ENCODE peak calls at places on chromosomes 5 and 9, in seven cellular contexts. One of them, this sample, is unnamed.

GRCh38 chr9:91884746-91885687 is 65.0 kb downstream of the ROR2 start:
- DNase-seq in GM23338: peak; percentile 78
- DNase-seq in CD4-positive, alpha-beta T cell: no peak
- DNase-seq in psoas muscle: no peak
- DNase-seq in suprapubic skin: no peak
- DNase-seq in stomach: no peak
- DNase-seq in mammary epithelial cell: no peak
- DNase-seq in this sample: no peak

GRCh38 chr9:13750061-13750460 is 470.6 kb upstream of the MPDZ start:
- DNase-seq in mammary epithelial cell: peak; percentile 94
- DNase-seq in psoas muscle: no peak
- DNase-seq in GM23338: no peak
- DNase-seq in CD4-positive, alpha-beta T cell: no peak
- DNase-seq in suprapubic skin: no peak
- DNase-seq in stomach: no peak
- DNase-seq in this sample: peak; percentile 22

GRCh38 chr5:151612689-151613427 is 21.7 kb upstream of the FAT2 start:
- DNase-seq in mammary epithelial cell: peak; percentile 100
- DNase-seq in suprapubic skin: no peak
- DNase-seq in stomach: no peak
- DNase-seq in GM23338: no peak
- DNase-seq in psoas muscle: peak; percentile 30
- DNase-seq in CD4-positive, alpha-beta T cell: no peak
- DNase-seq in this sample: peak; percentile 97

GRCh38 chr5:73280821-73281746 is 108.1 kb downstream of the TMEM174 start:
- DNase-seq in stomach: peak; percentile 70
- DNase-seq in suprapubic skin: no peak
- DNase-seq in GM23338: no peak
- DNase-seq in mammary epithelial cell: peak; percentile 85
- DNase-seq in CD4-positive, alpha-beta T cell: no peak
- DNase-seq in psoas muscle: no peak
- DNase-seq in this sample: peak; percentile 90

GRCh38 chr5:71988808-71989207 is 118.5 kb upstream of the MAP1B start:
- DNase-seq in CD4-positive, alpha-beta T cell: no peak
- DNase-seq in suprapubic skin: no peak
- DNase-seq in mammary epithelial cell: no peak
- DNase-seq in stomach: no peak
- DNase-seq in psoas muscle: no peak
- DNase-seq in GM23338: no peak
- DNase-seq in this sample: no peak

GRCh38 chr9:99433095-99433494 is 211.0 kb downstream of the SEC61B start:
- DNase-seq in suprapubic skin: no peak
- DNase-seq in stomach: no peak
- DNase-seq in psoas muscle: no peak
- DNase-seq in CD4-positive, alpha-beta T cell: no peak
- DNase-seq in GM23338: no peak
- DNase-seq in mammary epithelial cell: no peak
- DNase-seq in this sample: no peak

GRCh38 chr9:17706347-17706746 is 127.5 kb downstream of the SH3GL2 start:
- DNase-seq in suprapubic skin: no peak
- DNase-seq in psoas muscle: no peak
- DNase-seq in GM23338: no peak
- DNase-seq in mammary epithelial cell: no peak
- DNase-seq in CD4-positive, alpha-beta T cell: no peak
- DNase-seq in stomach: no peak
- DNase-seq in this sample: no peak

GRCh38 chr5:177131019-177131320 is 2.6 kb upstream of the NSD1 start:
- DNase-seq in CD4-positive, alpha-beta T cell: no peak
- DNase-seq in stomach: no peak
- DNase-seq in GM23338: no peak
- DNase-seq in suprapubic skin: no peak
- DNase-seq in mammary epithelial cell: no peak
- DNase-seq in psoas muscle: no peak
- DNase-seq in this sample: no peak

GRCh38 chr9:14170973-14171596 is 142.9 kb downstream of the NFIB start:
- DNase-seq in suprapubic skin: no peak
- DNase-seq in GM23338: no peak
- DNase-seq in CD4-positive, alpha-beta T cell: no peak
- DNase-seq in stomach: no peak
- DNase-seq in psoas muscle: no peak
- DNase-seq in mammary epithelial cell: peak; percentile 88
- DNase-seq in this sample: peak; percentile 64

GRCh38 chr5:157303023-157303422 is 37.1 kb downstream of the CYFIP2 start:
- DNase-seq in GM23338: no peak
- DNase-seq in stomach: no peak
- DNase-seq in CD4-positive, alpha-beta T cell: no peak
- DNase-seq in psoas muscle: no peak
- DNase-seq in mammary epithelial cell: no peak
- DNase-seq in suprapubic skin: no peak
- DNase-seq in this sample: no peak

GRCh38 chr9:131776473-131776872 is 36.6 kb upstream of the RAPGEF1 start:
- DNase-seq in psoas muscle: no peak
- DNase-seq in mammary epithelial cell: no peak
- DNase-seq in GM23338: peak; percentile 91
- DNase-seq in suprapubic skin: no peak
- DNase-seq in stomach: no peak
- DNase-seq in CD4-positive, alpha-beta T cell: no peak
- DNase-seq in this sample: peak; percentile 69

GRCh38 chr5:68319316-68320093 is 103.9 kb downstream of the PIK3R1 start:
- DNase-seq in GM23338: no peak
- DNase-seq in suprapubic skin: no peak
- DNase-seq in mammary epithelial cell: peak; percentile 86
- DNase-seq in CD4-positive, alpha-beta T cell: no peak
- DNase-seq in psoas muscle: no peak
- DNase-seq in stomach: no peak
- DNase-seq in this sample: no peak

GRCh38 chr5:78537406-78537805 is 111.2 kb downstream of the LHFPL2 start:
- DNase-seq in stomach: no peak
- DNase-seq in CD4-positive, alpha-beta T cell: no peak
- DNase-seq in psoas muscle: no peak
- DNase-seq in suprapubic skin: no peak
- DNase-seq in GM23338: no peak
- DNase-seq in mammary epithelial cell: no peak
- DNase-seq in this sample: no peak
- H3K27ac ChIP-seq in stomach: no peak overlapping the region
- H3K27ac ChIP-seq in CD4-positive, alpha-beta T cell: no peak overlapping the region
- H3K27ac ChIP-seq in psoas muscle: no peak overlapping the region
- H3K27ac ChIP-seq in suprapubic skin: no peak overlapping the region
- H3K27ac ChIP-seq in GM23338: no peak overlapping the region
- H3K27ac ChIP-seq in mammary epithelial cell: peak overlapping the region; percentile 5
- H3K27ac ChIP-seq in this sample: no peak overlapping the region

GRCh38 chr5:4561403-4561802 is 578.7 kb upstream of the ADAMTS16 start:
- DNase-seq in GM23338: no peak
- DNase-seq in suprapubic skin: no peak
- DNase-seq in CD4-positive, alpha-beta T cell: no peak
- DNase-seq in mammary epithelial cell: no peak
- DNase-seq in stomach: no peak
- DNase-seq in psoas muscle: no peak
- DNase-seq in this sample: no peak

GRCh38 chr5:4563400-4563799 is 576.7 kb upstream of the ADAMTS16 start:
- DNase-seq in stomach: no peak
- DNase-seq in CD4-positive, alpha-beta T cell: no peak
- DNase-seq in mammary epithelial cell: peak; percentile 50
- DNase-seq in suprapubic skin: no peak
- DNase-seq in psoas muscle: no peak
- DNase-seq in GM23338: peak; percentile 89
- DNase-seq in this sample: no peak
- TF ChIP-seq CTCF in stomach: no peak
- TF ChIP-seq CTCF in CD4-positive, alpha-beta T cell: no peak
- TF ChIP-seq CTCF in mammary epithelial cell: peak; percentile 88
- TF ChIP-seq CTCF in suprapubic skin: no peak
- TF ChIP-seq CTCF in psoas muscle: no peak
- TF ChIP-seq CTCF in GM23338: peak; percentile 93
- TF ChIP-seq CTCF in this sample: peak; percentile 20

DNA sequence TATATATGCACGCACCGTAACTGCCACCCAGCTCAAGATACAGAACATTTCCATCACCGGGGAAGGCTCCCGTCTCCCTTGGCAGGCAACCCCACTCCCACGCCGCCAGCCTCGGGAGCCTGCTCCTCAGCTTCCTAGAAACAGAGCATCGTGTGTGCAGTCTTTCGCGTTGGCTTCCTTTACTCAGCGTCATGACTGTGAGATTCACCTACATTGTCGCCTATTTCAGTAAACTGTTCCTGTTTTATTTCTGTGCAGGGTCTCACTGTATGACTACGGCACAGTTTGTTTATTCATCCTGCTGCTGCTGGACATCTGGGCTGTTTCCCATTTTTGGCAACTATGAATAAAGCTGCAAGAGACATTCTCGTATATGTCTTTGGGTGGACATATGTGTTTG is 90.7 kb downstream of the STK10 start:
- DNase-seq in mammary epithelial cell: no peak
- DNase-seq in stomach: no peak
- DNase-seq in GM23338: no peak
- DNase-seq in psoas muscle: no peak
- DNase-seq in CD4-positive, alpha-beta T cell: no peak
- DNase-seq in suprapubic skin: no peak
- DNase-seq in this sample: no peak
- H3K27ac ChIP-seq in mammary epithelial cell: no peak overlapping the region
- H3K27ac ChIP-seq in stomach: peak overlapping the region; percentile 41
- H3K27ac ChIP-seq in GM23338: no peak overlapping the region
- H3K27ac ChIP-seq in psoas muscle: no peak overlapping the region
- H3K27ac ChIP-seq in CD4-positive, alpha-beta T cell: no peak overlapping the region
- H3K27ac ChIP-seq in suprapubic skin: no peak overlapping the region
- H3K27ac ChIP-seq in this sample: no peak overlapping the region

DNA sequence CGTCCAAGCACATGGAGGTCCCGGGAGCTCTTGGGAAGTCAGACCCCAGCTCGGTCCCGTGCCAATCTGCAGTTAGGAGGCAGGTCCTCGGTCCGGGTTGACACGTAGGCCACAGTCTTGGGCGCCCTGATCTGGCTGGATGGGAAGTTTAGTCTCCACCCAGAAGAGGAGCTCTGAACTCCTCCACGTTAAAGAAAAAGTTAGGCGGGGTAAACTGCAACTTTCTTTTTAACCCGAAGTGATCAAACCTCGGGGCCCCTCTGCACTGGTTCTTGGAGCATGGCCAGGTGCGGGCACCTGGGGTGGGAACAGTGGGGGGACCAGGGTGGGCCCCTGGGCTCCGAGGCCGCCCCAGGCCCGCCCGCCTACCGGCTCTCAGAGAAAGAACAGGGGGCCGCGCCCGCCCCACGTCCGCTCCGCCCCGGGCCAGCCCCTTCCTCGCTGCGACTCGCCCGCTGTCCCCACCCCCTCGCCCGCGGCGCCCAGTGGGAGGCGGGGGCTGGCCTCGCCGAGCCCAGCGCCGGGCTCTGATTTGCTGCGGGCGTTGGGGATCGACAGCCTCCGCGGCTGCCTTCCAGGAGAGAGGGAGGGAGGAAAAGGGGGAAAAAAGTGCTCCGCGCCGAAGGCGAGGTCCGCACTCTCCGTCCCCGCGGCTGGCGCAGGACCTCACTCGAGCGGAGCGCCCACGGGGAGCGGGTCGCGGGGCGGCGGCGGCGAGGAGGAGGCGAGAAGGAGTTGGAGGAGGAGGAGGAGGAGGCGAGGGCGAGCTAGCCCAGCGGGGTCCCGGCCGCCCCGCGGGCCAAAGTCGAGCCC is at the start of gene COL5A1:
- DNase-seq in mammary epithelial cell: peak; percentile 86
- DNase-seq in GM23338: peak; percentile 93
- DNase-seq in CD4-positive, alpha-beta T cell: peak; percentile 54
- DNase-seq in psoas muscle: peak; percentile 91
- DNase-seq in suprapubic skin: peak; percentile 92
- DNase-seq in stomach: peak; percentile 83
- DNase-seq in this sample: peak; percentile 96
- TF ChIP-seq CTCF in mammary epithelial cell: no peak
- TF ChIP-seq CTCF in GM23338: no peak
- TF ChIP-seq CTCF in CD4-positive, alpha-beta T cell: no peak
- TF ChIP-seq CTCF in psoas muscle: peak; percentile 15
- TF ChIP-seq CTCF in suprapubic skin: peak; percentile 21
- TF ChIP-seq CTCF in stomach: peak; percentile 17
- TF ChIP-seq CTCF in this sample: no peak

GRCh38 chr5:39951070-39951469 is 526.3 kb upstream of the DAB2 start:
- DNase-seq in CD4-positive, alpha-beta T cell: no peak
- DNase-seq in suprapubic skin: no peak
- DNase-seq in psoas muscle: no peak
- DNase-seq in stomach: no peak
- DNase-seq in mammary epithelial cell: no peak
- DNase-seq in GM23338: no peak
- DNase-seq in this sample: no peak
- H3K27ac ChIP-seq in CD4-positive, alpha-beta T cell: no peak overlapping the region
- H3K27ac ChIP-seq in suprapubic skin: no peak overlapping the region
- H3K27ac ChIP-seq in psoas muscle: no peak overlapping the region
- H3K27ac ChIP-seq in stomach: no peak overlapping the region
- H3K27ac ChIP-seq in mammary epithelial cell: no peak overlapping the region
- H3K27ac ChIP-seq in GM23338: no peak overlapping the region
- H3K27ac ChIP-seq in this sample: no peak overlapping the region

DNA sequence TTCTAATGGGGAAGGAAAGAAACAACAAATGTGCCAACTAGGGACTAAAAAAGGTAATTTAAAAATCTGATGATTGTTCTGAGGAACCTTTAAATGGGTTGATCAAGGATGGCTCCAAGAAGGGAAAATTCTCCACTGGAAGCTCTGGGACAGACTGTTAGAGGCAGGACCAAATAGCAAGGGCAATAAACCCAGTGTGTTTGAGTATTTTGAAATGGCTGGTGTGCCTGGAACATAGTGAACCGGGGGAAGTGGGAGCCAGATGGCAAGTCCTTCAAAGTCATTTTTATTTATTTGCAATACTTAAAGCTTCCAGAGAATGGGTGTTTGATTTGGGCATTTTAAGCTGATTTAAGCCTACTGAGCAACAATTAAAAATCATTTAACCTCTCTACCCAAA is 587.7 kb upstream of the MEF2C start:
- DNase-seq in suprapubic skin: no peak
- DNase-seq in CD4-positive, alpha-beta T cell: no peak
- DNase-seq in mammary epithelial cell: no peak
- DNase-seq in GM23338: no peak
- DNase-seq in psoas muscle: no peak
- DNase-seq in stomach: no peak
- DNase-seq in this sample: no peak
- TF ChIP-seq CTCF in suprapubic skin: no peak
- TF ChIP-seq CTCF in CD4-positive, alpha-beta T cell: no peak
- TF ChIP-seq CTCF in mammary epithelial cell: no peak
- TF ChIP-seq CTCF in GM23338: no peak
- TF ChIP-seq CTCF in psoas muscle: no peak
- TF ChIP-seq CTCF in stomach: no peak
- TF ChIP-seq CTCF in this sample: no peak

DNA sequence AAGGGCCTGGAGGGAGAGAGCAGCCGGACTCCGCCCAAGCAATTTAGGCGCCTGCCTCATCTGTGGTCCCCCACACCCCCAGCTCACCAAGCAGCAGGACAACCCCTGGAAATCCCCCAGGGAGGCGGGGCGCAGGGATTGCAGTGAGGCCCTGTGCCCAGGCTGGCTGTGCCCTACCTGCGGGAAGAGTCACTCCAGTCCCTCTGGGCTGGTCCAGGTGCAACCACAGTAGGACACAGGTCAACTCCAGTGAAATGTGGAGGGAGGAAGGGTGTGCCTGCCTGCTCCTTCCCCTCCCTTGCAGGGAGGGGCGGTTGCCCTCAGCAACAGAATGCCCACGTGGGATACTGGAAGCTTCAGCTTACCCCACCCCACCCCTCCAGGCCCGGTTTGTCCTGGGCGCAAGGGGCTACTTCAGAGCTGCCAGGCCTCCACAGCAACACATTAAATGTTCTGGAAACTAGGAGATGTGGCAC is 22.7 kb downstream of the ABO start:
- DNase-seq in GM23338: no peak
- DNase-seq in psoas muscle: no peak
- DNase-seq in stomach: peak; percentile 73
- DNase-seq in suprapubic skin: no peak
- DNase-seq in CD4-positive, alpha-beta T cell: no peak
- DNase-seq in mammary epithelial cell: peak; percentile 19
- DNase-seq in this sample: peak; percentile 34
- H3K27ac ChIP-seq in GM23338: no peak overlapping the region
- H3K27ac ChIP-seq in psoas muscle: no peak overlapping the region
- H3K27ac ChIP-seq in stomach: peak overlapping the region; percentile 70
- H3K27ac ChIP-seq in suprapubic skin: peak overlapping the region; percentile 66
- H3K27ac ChIP-seq in CD4-positive, alpha-beta T cell: no peak overlapping the region
- H3K27ac ChIP-seq in mammary epithelial cell: no peak overlapping the region
- H3K27ac ChIP-seq in this sample: peak overlapping the region; percentile 72

GRCh38 chr9:137190315-137190853 is 1.9 kb downstream of the SSNA1 start:
- DNase-seq in suprapubic skin: no peak
- DNase-seq in mammary epithelial cell: no peak
- DNase-seq in psoas muscle: no peak
- DNase-seq in GM23338: no peak
- DNase-seq in stomach: peak; percentile 53
- DNase-seq in CD4-positive, alpha-beta T cell: no peak
- DNase-seq in this sample: no peak
- TF ChIP-seq CTCF in suprapubic skin: no peak
- TF ChIP-seq CTCF in mammary epithelial cell: no peak
- TF ChIP-seq CTCF in psoas muscle: no peak
- TF ChIP-seq CTCF in GM23338: peak; percentile 21
- TF ChIP-seq CTCF in stomach: no peak
- TF ChIP-seq CTCF in CD4-positive, alpha-beta T cell: no peak
- TF ChIP-seq CTCF in this sample: no peak